ENCODE peak calls at places on chromosomes 7 and 10, in five cellular contexts. R is sigmoid colon, A is K562, U is HepG2, V is A549. O is an unnamed sample.

GRCh38 chr7:107167483-107168232 is 1.1 kb upstream of the HBP1 start:
- DNase-seq in R (no peak), A (peak), U (peak), V (peak), O (no peak)

GRCh38 chr10:114437456-114438292 is 33.4 kb upstream of the AFAP1L2 start:
- DNase-seq in R (no peak), A (peak), U (peak), V (peak), O (no peak)

GRCh38 chr7:26101471-26102151 is 50.4 kb upstream of the NFE2L3 start:
- DNase-seq in R (peak), A (no peak), U (peak), V (no peak), O (no peak)

GRCh38 chr10:133312016-133312768 is 3.5 kb downstream of the ZNF511 start:
- DNase-seq in R (no peak), A (no peak), U (no peak), V (no peak), O (no peak)

GRCh38 chr10:91634898-91635297 is 2.0 kb upstream of the PPP1R3C start:
- DNase-seq in R (no peak), A (no peak), U (no peak), V (no peak), O (no peak)

GRCh38 chr7:52959336-52959735 is 76.1 kb upstream of the POM121L12 start:
- DNase-seq in R (no peak), A (no peak), U (no peak), V (no peak), O (no peak)

GRCh38 chr10:34890931-34891330 is 75.8 kb upstream of the PARD3 start:
- DNase-seq in R (no peak), A (no peak), U (no peak), V (no peak), O (no peak)

GRCh38 chr10:43444897-43445466 is 8.1 kb downstream of the ZNF487 start:
- DNase-seq in R (no peak), A (no peak), U (no peak), V (no peak), O (no peak)

GRCh38 chr7:2709553-2710165 is 21.7 kb downstream of the AMZ1 start:
- DNase-seq in R (no peak), A (peak), U (peak), V (peak), O (no peak)

GRCh38 chr10:6399879-6400278 is 180.2 kb downstream of the PRKCQ start:
- DNase-seq in R (no peak), A (no peak), U (no peak), V (no peak), O (no peak)

GRCh38 chr10:112409274-112409673 is 35.4 kb downstream of the ACSL5 start:
- DNase-seq in R (no peak), A (no peak), U (no peak), V (no peak), O (no peak)

GRCh38 chr10:123556049-123556448 is 110.1 kb upstream of the GPR26 start:
- DNase-seq in R (peak), A (no peak), U (no peak), V (no peak), O (peak)

GRCh38 chr10:113987805-113988204 is 55.9 kb upstream of the ADRB1 start:
- DNase-seq in R (no peak), A (no peak), U (no peak), V (no peak), O (no peak)

GRCh38 chr10:5828725-5829124 is 15.5 kb upstream of the GDI2 start:
- DNase-seq in R (peak), A (no peak), U (no peak), V (no peak), O (no peak)

GRCh38 chr7:46764100-46764941 is 817.6 kb downstream of the TNS3 start:
- DNase-seq in R (peak), A (no peak), U (no peak), V (peak), O (no peak)

GRCh38 chr10:109022417-109023049 is 900.8 kb downstream of the XPNPEP1 start:
- DNase-seq in R (no peak), A (no peak), U (no peak), V (no peak), O (no peak)

GRCh38 chr7:55053651-55054226 is 34.9 kb downstream of the EGFR start:
- DNase-seq in R (no peak), A (no peak), U (no peak), V (no peak), O (no peak)

GRCh38 chr10:84510121-84510520 is 181.7 kb downstream of the CCSER2 start:
- DNase-seq in R (no peak), A (no peak), U (no peak), V (no peak), O (no peak)

GRCh38 chr10:110226926-110227641 is 19.7 kb downstream of the MXI1 start:
- DNase-seq in R (peak), A (peak), U (no peak), V (no peak), O (peak)

GRCh38 chr7:35731349-35731748 is 36.4 kb upstream of the HERPUD2 start:
- DNase-seq in R (no peak), A (no peak), U (peak), V (no peak), O (no peak)

DNA sequence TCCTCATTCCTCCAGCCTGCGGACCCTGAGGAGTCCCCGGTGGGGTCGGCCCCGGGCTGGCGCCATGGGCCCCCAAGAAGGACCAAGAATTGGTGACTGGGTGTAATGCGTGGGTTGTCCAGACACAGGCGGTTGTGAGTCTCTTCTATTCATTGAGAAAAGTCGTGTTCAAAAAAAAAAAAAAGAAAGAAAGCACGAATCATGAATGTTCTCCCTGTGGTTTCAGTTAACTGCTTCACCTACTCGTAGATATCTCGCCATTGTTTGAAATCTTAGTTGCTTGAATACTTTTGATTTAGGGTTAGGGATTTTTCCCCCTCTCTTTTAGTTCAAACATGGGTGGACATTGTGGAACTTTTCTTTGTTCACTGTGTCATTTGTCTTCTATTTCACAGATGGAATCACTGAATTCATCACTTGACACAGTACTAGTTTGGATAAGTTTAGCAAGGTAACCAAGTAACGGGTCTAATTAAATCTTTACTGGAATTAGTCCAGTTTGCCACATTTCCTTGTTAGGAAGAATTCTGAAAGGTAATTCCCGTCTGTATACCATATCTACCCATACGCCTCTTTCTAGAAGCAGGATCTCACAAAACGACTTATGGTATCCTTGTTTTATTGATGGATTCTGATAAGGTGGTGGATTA is 775 bp downstream of the STARD3NL start:
- DNase-seq in R (no peak), A (no peak), U (no peak), V (no peak), O (no peak)
- H3K4me3 ChIP-seq in R (peak), A (peak), U (peak), V (peak), O (peak)

DNA sequence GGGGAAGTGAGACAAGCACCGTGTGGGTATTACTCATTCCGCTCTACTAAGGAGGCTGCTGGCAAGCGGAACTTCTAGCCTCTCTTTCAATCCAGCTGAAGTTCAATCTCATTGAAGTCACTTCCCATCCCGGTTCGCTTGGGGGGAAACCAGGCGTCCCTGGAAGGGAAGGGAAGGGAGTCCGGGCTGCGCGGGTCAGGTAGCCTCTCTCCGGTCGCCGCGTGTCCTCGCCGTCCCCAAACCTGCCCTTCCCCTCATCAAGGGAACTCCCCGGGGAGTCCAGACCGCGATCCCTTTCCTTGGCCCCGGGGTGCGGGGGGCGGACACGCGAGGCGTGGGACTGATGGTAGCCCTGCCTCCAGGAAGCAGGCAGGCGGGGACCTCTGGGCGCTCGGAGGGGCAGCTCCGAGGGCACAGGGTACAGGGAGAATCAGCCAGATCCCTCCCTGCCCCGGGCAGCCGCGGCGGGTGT is 598 bp upstream of the ZEB1 start:
- DNase-seq in R (peak), A (peak), U (peak), V (peak), O (peak)
- TF ChIP-seq EP300 in R (no peak), A (no peak), U (no peak), V (no peak), O (no peak)

GRCh38 chr10:80202934-80203834 is 2.2 kb downstream of the ANXA11 start:
- DNase-seq in R (peak), A (peak), U (peak), V (peak), O (peak)
- TF ChIP-seq POLR2A in R (peak), A (peak), U (no peak), V (no peak), O (peak)

DNA sequence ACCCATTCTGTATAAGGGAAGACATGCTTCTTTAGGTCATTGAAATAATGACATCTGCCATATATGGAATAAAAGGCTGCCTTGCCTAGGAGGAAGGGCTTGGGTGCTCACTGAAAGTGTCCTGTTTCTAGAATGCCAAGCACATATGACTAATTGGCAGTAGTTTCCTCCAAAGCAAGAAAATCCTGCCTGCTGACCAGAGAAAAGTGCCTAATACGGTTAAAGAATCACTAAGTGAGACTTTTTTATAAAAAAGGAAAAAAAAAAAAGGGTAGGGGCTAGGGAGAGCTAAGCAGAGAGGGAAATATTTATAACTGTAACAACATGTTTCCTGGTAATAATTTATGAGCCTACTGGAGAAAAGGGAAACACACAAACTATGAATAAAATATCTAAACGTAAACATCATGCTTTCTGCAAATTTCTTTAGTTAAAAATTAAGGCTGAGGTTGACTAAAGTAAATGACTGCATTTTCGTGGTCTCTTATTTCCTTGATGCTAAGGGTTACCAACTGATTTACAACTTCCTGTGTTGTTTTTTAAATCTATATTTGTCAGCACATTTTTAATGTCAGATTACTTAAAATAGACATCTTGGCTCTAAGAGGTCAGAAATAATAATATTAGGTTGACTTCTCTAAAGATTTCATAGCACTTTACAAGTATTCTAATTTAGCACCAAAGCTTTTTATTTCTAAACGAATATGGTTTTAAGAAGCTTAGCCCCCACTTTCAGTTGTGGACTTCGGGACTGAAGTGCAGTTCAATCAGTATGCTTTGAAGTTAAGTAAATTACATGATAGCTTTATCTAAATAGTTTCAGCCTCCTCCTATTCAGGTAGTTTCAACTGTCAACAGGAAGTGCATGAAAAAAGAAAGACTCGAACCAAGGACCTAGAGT is 89.6 kb downstream of the CABCOCO1 start:
- DNase-seq in R (no peak), A (no peak), U (no peak), V (no peak), O (no peak)
- H3K4me3 ChIP-seq in R (no peak), A (no peak), U (no peak), V (no peak), O (no peak)

O was measured in suprapubic skin.